ENCODE peak calls at places on chromosomes 2 and 18, in seven cellular contexts. T is breast epithelium; K is effector memory CD4-positive, alpha-beta T cell; E is activated naive CD8-positive, alpha-beta T cell treated with anti-CD3 and anti-CD28 coated beads, Interleukin-2, amount 50 U/mL, for 16 hours; O is activated naive CD4-positive, alpha-beta T cell treated with anti-CD3 and anti-CD28 coated beads for 36 hours; M is AG20443; N is heart right ventricle. G is an unnamed sample.

GRCh38 chr2:183207110-183207509 is 82.9 kb downstream of the NUP35 start:
- DNase-seq in M (peak; percentile 54), T (no peak), N (no peak), O (no peak), K (no peak), E (no peak), G (peak; percentile 11)

GRCh38 chr2:55102056-55102812 is 52.0 kb upstream of the RTN4 start:
- DNase-seq in O (no peak), K (no peak), T (no peak), E (no peak), N (no peak), M (peak; percentile 35), G (no peak)

GRCh38 chr2:215684448-215685217 is 248.8 kb upstream of the FN1 start:
- DNase-seq in M (peak; percentile 46), K (no peak), O (no peak), N (no peak), T (no peak), E (no peak), G (peak; percentile 84)

GRCh38 chr2:197107291-197108269 is 181.1 kb upstream of the PGAP1 start:
- DNase-seq in K (no peak), N (peak; percentile 54), T (no peak), E (no peak), M (peak; percentile 65), O (no peak), G (peak; percentile 35)

GRCh38 chr2:33240178-33240577 is 236.3 kb upstream of the RASGRP3 start:
- DNase-seq in K (no peak), N (no peak), M (no peak), E (no peak), O (no peak), T (no peak), G (peak; percentile 59)

GRCh38 chr18:6542296-6542695 is 127.6 kb upstream of the L3MBTL4 start:
- DNase-seq in N (no peak), K (no peak), O (no peak), T (no peak), E (no peak), M (no peak), G (no peak)

GRCh38 chr2:150732064-150732463 is 244.6 kb upstream of the RND3 start:
- DNase-seq in N (no peak), E (no peak), M (peak; percentile 43), O (no peak), K (no peak), T (no peak), G (peak; percentile 13)

GRCh38 chr2:128487650-128488387 is 169.2 kb upstream of the HS6ST1 start:
- DNase-seq in M (no peak), T (no peak), E (no peak), O (no peak), N (no peak), K (no peak), G (no peak)

GRCh38 chr18:68121308-68121707 is 593.6 kb downstream of the TMX3 start:
- DNase-seq in E (no peak), N (no peak), T (no peak), K (no peak), O (no peak), M (no peak), G (no peak)

GRCh38 chr18:78793313-78793712 is 186.3 kb upstream of the SALL3 start:
- DNase-seq in M (no peak), E (no peak), T (no peak), N (no peak), K (no peak), O (no peak), G (no peak)

GRCh38 chr18:67916142-67916541 is 399.6 kb upstream of the DSEL start:
- DNase-seq in O (no peak), E (no peak), T (no peak), K (no peak), M (no peak), N (no peak), G (no peak)

GRCh38 chr2:170288859-170289258 is 110.9 kb downstream of the MYO3B start:
- DNase-seq in T (no peak), N (no peak), K (no peak), M (no peak), O (no peak), E (no peak), G (no peak)

GRCh38 chr18:76979111-76979751 is 153.4 kb downstream of the MBP start:
- DNase-seq in N (no peak), O (no peak), K (no peak), T (no peak), E (no peak), M (no peak), G (no peak)

GRCh38 chr2:143842836-143843235 is 677.1 kb downstream of the ZEB2 start:
- DNase-seq in N (no peak), O (no peak), E (no peak), T (no peak), M (no peak), K (no peak), G (no peak)

GRCh38 chr2:160630801-160631590 is 137.4 kb upstream of the RBMS1 start:
- DNase-seq in N (no peak), O (no peak), K (no peak), M (peak; percentile 56), T (no peak), E (no peak), G (no peak)

GRCh38 chr2:48414980-48415764 is 114.8 kb upstream of the STON1 start:
- DNase-seq in T (no peak), N (no peak), E (no peak), K (no peak), M (peak; percentile 72), O (no peak), G (no peak)

GRCh38 chr2:45458909-45459563 is 152.0 kb downstream of the SRBD1 start:
- DNase-seq in N (peak; percentile 22), T (no peak), K (no peak), E (no peak), M (peak; percentile 79), O (no peak), G (peak; percentile 75)

GRCh38 chr2:46179037-46179621 is 118.1 kb upstream of the EPAS1 start:
- DNase-seq in M (peak; percentile 85), K (peak; percentile 34), T (no peak), N (peak; percentile 82), O (peak; percentile 76), E (no peak), G (no peak)

GRCh38 chr18:10025756-10026290 is 112.0 kb downstream of the VAPA start:
- DNase-seq in E (no peak), K (no peak), O (no peak), T (no peak), N (no peak), M (no peak), G (no peak)

GRCh38 chr2:237568121-237568660 is 1.8 kb downstream of the PRLH start:
- DNase-seq in K (no peak), O (no peak), E (no peak), N (no peak), T (no peak), M (no peak), G (no peak)

G was measured in Caki2.